ENCODE peak calls at places on chromosomes 1 and 21, in seven cellular contexts. One of them, this sample, is unnamed.

GRCh38 chr1:240189386-240189989 is 97.8 kb downstream of the FMN2 start:
- DNase-seq in left colon: no peak
- DNase-seq in upper lobe of right lung: no peak
- DNase-seq in NCI-H345: peak
- DNase-seq in neural crest cell: peak
- DNase-seq in GM23338: peak
- DNase-seq in caudate nucleus: no peak
- DNase-seq in this sample: peak

GRCh38 chr1:8040586-8040985 is 14.5 kb upstream of the ERRFI1 start:
- DNase-seq in GM23338: no peak
- DNase-seq in NCI-H345: peak
- DNase-seq in caudate nucleus: no peak
- DNase-seq in neural crest cell: no peak
- DNase-seq in upper lobe of right lung: no peak
- DNase-seq in left colon: peak
- DNase-seq in this sample: peak

GRCh38 chr1:161382214-161383019 is 14.7 kb upstream of the CFAP126 start:
- DNase-seq in GM23338: peak
- DNase-seq in neural crest cell: no peak
- DNase-seq in NCI-H345: peak
- DNase-seq in upper lobe of right lung: no peak
- DNase-seq in left colon: no peak
- DNase-seq in caudate nucleus: no peak
- DNase-seq in this sample: peak

GRCh38 chr1:33152685-33153432 is 29.0 kb downstream of the TRIM62 start:
- DNase-seq in NCI-H345: peak
- DNase-seq in GM23338: peak
- DNase-seq in upper lobe of right lung: no peak
- DNase-seq in left colon: no peak
- DNase-seq in neural crest cell: peak
- DNase-seq in caudate nucleus: peak
- DNase-seq in this sample: no peak

GRCh38 chr1:162536511-162536910 is 25.0 kb upstream of the UAP1 start:
- DNase-seq in caudate nucleus: no peak
- DNase-seq in GM23338: no peak
- DNase-seq in upper lobe of right lung: no peak
- DNase-seq in NCI-H345: no peak
- DNase-seq in neural crest cell: no peak
- DNase-seq in left colon: no peak
- DNase-seq in this sample: no peak

GRCh38 chr1:222167111-222167510 is 380.8 kb downstream of the HHIPL2 start:
- DNase-seq in caudate nucleus: no peak
- DNase-seq in upper lobe of right lung: no peak
- DNase-seq in neural crest cell: peak
- DNase-seq in left colon: no peak
- DNase-seq in NCI-H345: no peak
- DNase-seq in GM23338: peak
- DNase-seq in this sample: no peak

GRCh38 chr1:208272311-208272710 is 28.1 kb upstream of the PLXNA2 start:
- DNase-seq in upper lobe of right lung: no peak
- DNase-seq in GM23338: no peak
- DNase-seq in caudate nucleus: no peak
- DNase-seq in neural crest cell: no peak
- DNase-seq in left colon: no peak
- DNase-seq in NCI-H345: no peak
- DNase-seq in this sample: no peak

GRCh38 chr1:241532864-241533263 is 686 bp downstream of the KMO start:
- DNase-seq in upper lobe of right lung: no peak
- DNase-seq in NCI-H345: no peak
- DNase-seq in caudate nucleus: no peak
- DNase-seq in GM23338: no peak
- DNase-seq in neural crest cell: no peak
- DNase-seq in left colon: peak
- DNase-seq in this sample: no peak

GRCh38 chr21:43318841-43319781 is 107.8 kb downstream of the SIK1 start:
- DNase-seq in neural crest cell: peak
- DNase-seq in caudate nucleus: no peak
- DNase-seq in GM23338: no peak
- DNase-seq in left colon: no peak
- DNase-seq in NCI-H345: peak
- DNase-seq in upper lobe of right lung: no peak
- DNase-seq in this sample: no peak

GRCh38 chr21:35226302-35226701 is 177.2 kb upstream of the RUNX1 start:
- DNase-seq in neural crest cell: no peak
- DNase-seq in left colon: no peak
- DNase-seq in upper lobe of right lung: no peak
- DNase-seq in NCI-H345: no peak
- DNase-seq in GM23338: no peak
- DNase-seq in caudate nucleus: no peak
- DNase-seq in this sample: no peak

GRCh38 chr1:40140211-40140709 is 20.9 kb upstream of the RLF start:
- DNase-seq in left colon: no peak
- DNase-seq in neural crest cell: no peak
- DNase-seq in GM23338: peak
- DNase-seq in caudate nucleus: no peak
- DNase-seq in NCI-H345: no peak
- DNase-seq in upper lobe of right lung: peak
- DNase-seq in this sample: no peak

GRCh38 chr1:5847013-5847654 is 145.1 kb downstream of the NPHP4 start:
- DNase-seq in NCI-H345: no peak
- DNase-seq in neural crest cell: peak
- DNase-seq in upper lobe of right lung: no peak
- DNase-seq in GM23338: peak
- DNase-seq in left colon: no peak
- DNase-seq in caudate nucleus: no peak
- DNase-seq in this sample: no peak

GRCh38 chr1:60895167-60896124 is 186.9 kb upstream of the NFIA start:
- DNase-seq in upper lobe of right lung: no peak
- DNase-seq in neural crest cell: no peak
- DNase-seq in GM23338: no peak
- DNase-seq in NCI-H345: no peak
- DNase-seq in left colon: no peak
- DNase-seq in caudate nucleus: no peak
- DNase-seq in this sample: no peak

GRCh38 chr1:225746361-225747179 is 31.1 kb upstream of the SRP9 start:
- DNase-seq in NCI-H345: peak
- DNase-seq in GM23338: peak
- DNase-seq in left colon: peak
- DNase-seq in neural crest cell: no peak
- DNase-seq in caudate nucleus: no peak
- DNase-seq in upper lobe of right lung: peak
- DNase-seq in this sample: peak

GRCh38 chr1:179164494-179164893 is 65.0 kb downstream of the ABL2 start:
- DNase-seq in NCI-H345: no peak
- DNase-seq in caudate nucleus: no peak
- DNase-seq in neural crest cell: no peak
- DNase-seq in upper lobe of right lung: no peak
- DNase-seq in left colon: no peak
- DNase-seq in GM23338: peak
- DNase-seq in this sample: no peak

GRCh38 chr21:37986751-37987399 is 70.6 kb upstream of the KCNJ6 start:
- DNase-seq in neural crest cell: no peak
- DNase-seq in caudate nucleus: no peak
- DNase-seq in GM23338: no peak
- DNase-seq in upper lobe of right lung: no peak
- DNase-seq in NCI-H345: peak
- DNase-seq in left colon: no peak
- DNase-seq in this sample: peak

GRCh38 chr1:38014171-38014570 is 1.6 kb downstream of the UTP11 start:
- DNase-seq in upper lobe of right lung: no peak
- DNase-seq in caudate nucleus: no peak
- DNase-seq in left colon: no peak
- DNase-seq in neural crest cell: no peak
- DNase-seq in NCI-H345: no peak
- DNase-seq in GM23338: no peak
- DNase-seq in this sample: no peak

GRCh38 chr1:25728301-25728935 is 71.6 kb upstream of the SELENON start:
- DNase-seq in caudate nucleus: no peak
- DNase-seq in left colon: no peak
- DNase-seq in upper lobe of right lung: no peak
- DNase-seq in GM23338: no peak
- DNase-seq in NCI-H345: no peak
- DNase-seq in neural crest cell: no peak
- DNase-seq in this sample: no peak

GRCh38 chr1:68600049-68600661 is 103.3 kb upstream of the DEPDC1 start:
- DNase-seq in neural crest cell: no peak
- DNase-seq in upper lobe of right lung: no peak
- DNase-seq in NCI-H345: peak
- DNase-seq in left colon: no peak
- DNase-seq in GM23338: peak
- DNase-seq in caudate nucleus: no peak
- DNase-seq in this sample: peak

GRCh38 chr1:18480315-18481189 is at the start of gene KLHDC7A:
- DNase-seq in neural crest cell: no peak
- DNase-seq in left colon: peak
- DNase-seq in NCI-H345: no peak
- DNase-seq in upper lobe of right lung: peak
- DNase-seq in caudate nucleus: no peak
- DNase-seq in GM23338: peak
- DNase-seq in this sample: peak

GRCh38 chr1:113205980-113206766 is 133.2 kb downstream of the LRIG2 start:
- DNase-seq in GM23338: no peak
- DNase-seq in neural crest cell: no peak
- DNase-seq in caudate nucleus: no peak
- DNase-seq in upper lobe of right lung: no peak
- DNase-seq in NCI-H345: peak
- DNase-seq in left colon: no peak
- DNase-seq in this sample: no peak

GRCh38 chr21:24671901-24672300 is 935.4 kb downstream of the MRPL39 start:
- DNase-seq in caudate nucleus: no peak
- DNase-seq in NCI-H345: no peak
- DNase-seq in upper lobe of right lung: no peak
- DNase-seq in neural crest cell: no peak
- DNase-seq in GM23338: no peak
- DNase-seq in left colon: no peak
- DNase-seq in this sample: no peak

GRCh38 chr21:42851812-42852665 is 27.3 kb downstream of the WDR4 start:
- DNase-seq in upper lobe of right lung: no peak
- DNase-seq in left colon: no peak
- DNase-seq in neural crest cell: no peak
- DNase-seq in GM23338: no peak
- DNase-seq in NCI-H345: no peak
- DNase-seq in caudate nucleus: no peak
- DNase-seq in this sample: no peak

GRCh38 chr1:47192458-47193384 is 2.9 kb upstream of the PDZK1IP1 start:
- DNase-seq in NCI-H345: peak
- DNase-seq in left colon: peak
- DNase-seq in upper lobe of right lung: peak
- DNase-seq in caudate nucleus: peak
- DNase-seq in GM23338: peak
- DNase-seq in neural crest cell: peak
- DNase-seq in this sample: peak

GRCh38 chr1:232183802-232184201 is 446.1 kb downstream of the SIPA1L2 start:
- DNase-seq in caudate nucleus: no peak
- DNase-seq in upper lobe of right lung: no peak
- DNase-seq in neural crest cell: no peak
- DNase-seq in GM23338: no peak
- DNase-seq in NCI-H345: no peak
- DNase-seq in left colon: no peak
- DNase-seq in this sample: no peak

GRCh38 chr1:233721003-233721595 is 107.2 kb downstream of the KCNK1 start:
- DNase-seq in caudate nucleus: no peak
- DNase-seq in left colon: no peak
- DNase-seq in NCI-H345: no peak
- DNase-seq in GM23338: peak
- DNase-seq in neural crest cell: no peak
- DNase-seq in upper lobe of right lung: no peak
- DNase-seq in this sample: peak

GRCh38 chr1:65904681-65905083 is 112.0 kb downstream of the PDE4B start:
- DNase-seq in NCI-H345: no peak
- DNase-seq in GM23338: no peak
- DNase-seq in neural crest cell: no peak
- DNase-seq in left colon: no peak
- DNase-seq in upper lobe of right lung: no peak
- DNase-seq in caudate nucleus: no peak
- DNase-seq in this sample: no peak